ENCODE peak calls at places on chromosome 15, in five cellular contexts. One of them, this sample, is unnamed.

GRCh38 chr15:36595625-36596024 is 16.2 kb downstream of the CDIN1 start:
- DNase-seq in endodermal cell: no peak
- DNase-seq in psoas muscle: no peak
- DNase-seq in Caco-2: no peak
- DNase-seq in SJCRH30: no peak
- DNase-seq in this sample: no peak

GRCh38 chr15:20340331-20340811 is 201.2 kb downstream of the GOLGA6L6 start:
- DNase-seq in endodermal cell: peak; percentile 77
- DNase-seq in psoas muscle: peak; percentile 75
- DNase-seq in Caco-2: peak; percentile 65
- DNase-seq in SJCRH30: no peak
- DNase-seq in this sample: no peak

GRCh38 chr15:22810735-22811338 is 24.4 kb downstream of the NIPA1 start:
- DNase-seq in endodermal cell: no peak
- DNase-seq in psoas muscle: no peak
- DNase-seq in Caco-2: no peak
- DNase-seq in SJCRH30: no peak
- DNase-seq in this sample: no peak

GRCh38 chr15:60526127-60526616 is 47.2 kb upstream of the ICE2 start:
- DNase-seq in endodermal cell: no peak
- DNase-seq in psoas muscle: peak; percentile 62
- DNase-seq in Caco-2: no peak
- DNase-seq in SJCRH30: no peak
- DNase-seq in this sample: no peak

GRCh38 chr15:93829115-93829849 is 402.1 kb upstream of the MCTP2 start:
- DNase-seq in endodermal cell: peak; percentile 85
- DNase-seq in psoas muscle: no peak
- DNase-seq in Caco-2: peak; percentile 69
- DNase-seq in SJCRH30: peak; percentile 14
- DNase-seq in this sample: peak; percentile 5

GRCh38 chr15:33706173-33706572 is 262.1 kb upstream of the CHRM5 start:
- DNase-seq in endodermal cell: no peak
- DNase-seq in psoas muscle: no peak
- DNase-seq in Caco-2: no peak
- DNase-seq in SJCRH30: no peak
- DNase-seq in this sample: no peak

GRCh38 chr15:28181386-28181785 is 82.3 kb upstream of the OCA2 start:
- DNase-seq in endodermal cell: no peak
- DNase-seq in psoas muscle: no peak
- DNase-seq in Caco-2: no peak
- DNase-seq in SJCRH30: no peak
- DNase-seq in this sample: no peak

GRCh38 chr15:72288291-72288690 is 15.9 kb upstream of the PARP6 start:
- DNase-seq in endodermal cell: no peak
- DNase-seq in psoas muscle: no peak
- DNase-seq in Caco-2: no peak
- DNase-seq in SJCRH30: no peak
- DNase-seq in this sample: no peak

GRCh38 chr15:99509686-99510461 is 55.9 kb upstream of the MEF2A start:
- DNase-seq in endodermal cell: no peak
- DNase-seq in psoas muscle: no peak
- DNase-seq in Caco-2: no peak
- DNase-seq in SJCRH30: no peak
- DNase-seq in this sample: no peak

GRCh38 chr15:99508807-99509311 is 56.9 kb upstream of the MEF2A start:
- DNase-seq in endodermal cell: no peak
- DNase-seq in psoas muscle: no peak
- DNase-seq in Caco-2: no peak
- DNase-seq in SJCRH30: no peak
- DNase-seq in this sample: no peak

GRCh38 chr15:99511865-99512632 is 53.7 kb upstream of the MEF2A start:
- DNase-seq in endodermal cell: no peak
- DNase-seq in psoas muscle: peak; percentile 90
- DNase-seq in Caco-2: no peak
- DNase-seq in SJCRH30: peak; percentile 73
- DNase-seq in this sample: no peak

GRCh38 chr15:99514306-99514705 is 51.5 kb upstream of the MEF2A start:
- DNase-seq in endodermal cell: no peak
- DNase-seq in psoas muscle: no peak
- DNase-seq in Caco-2: no peak
- DNase-seq in SJCRH30: no peak
- DNase-seq in this sample: no peak

GRCh38 chr15:99511529-99511864 is 54.3 kb upstream of the MEF2A start:
- DNase-seq in endodermal cell: no peak
- DNase-seq in psoas muscle: no peak
- DNase-seq in Caco-2: no peak
- DNase-seq in SJCRH30: no peak
- DNase-seq in this sample: peak; percentile 59
- H3K4me3 ChIP-seq in endodermal cell: no peak overlapping the region
- H3K4me3 ChIP-seq in psoas muscle: peak overlapping the region; percentile 45
- H3K4me3 ChIP-seq in Caco-2: no peak overlapping the region
- H3K4me3 ChIP-seq in SJCRH30: peak overlapping the region; percentile 40
- H3K4me3 ChIP-seq in this sample: no peak overlapping the region

GRCh38 chr15:50876989-50877360 is 31.5 kb upstream of the AP4E1 start:
- DNase-seq in endodermal cell: peak; percentile 96
- DNase-seq in psoas muscle: no peak
- DNase-seq in Caco-2: peak; percentile 88
- DNase-seq in SJCRH30: peak; percentile 49
- DNase-seq in this sample: peak; percentile 85

GRCh38 chr15:50872832-50873231 is 35.7 kb upstream of the AP4E1 start:
- DNase-seq in endodermal cell: no peak
- DNase-seq in psoas muscle: no peak
- DNase-seq in Caco-2: no peak
- DNase-seq in SJCRH30: no peak
- DNase-seq in this sample: no peak

GRCh38 chr15:50873935-50874353 is 34.5 kb upstream of the AP4E1 start:
- DNase-seq in endodermal cell: no peak
- DNase-seq in psoas muscle: no peak
- DNase-seq in Caco-2: peak; percentile 45
- DNase-seq in SJCRH30: no peak
- DNase-seq in this sample: no peak

GRCh38 chr15:50879016-50879415 is 29.5 kb upstream of the AP4E1 start:
- DNase-seq in endodermal cell: no peak
- DNase-seq in psoas muscle: no peak
- DNase-seq in Caco-2: no peak
- DNase-seq in SJCRH30: no peak
- DNase-seq in this sample: no peak

GRCh38 chr15:50876260-50876988 is 32.1 kb upstream of the AP4E1 start:
- DNase-seq in endodermal cell: no peak
- DNase-seq in psoas muscle: no peak
- DNase-seq in Caco-2: no peak
- DNase-seq in SJCRH30: no peak
- DNase-seq in this sample: no peak
- H3K4me3 ChIP-seq in endodermal cell: no peak overlapping the region
- H3K4me3 ChIP-seq in psoas muscle: peak overlapping the region; percentile 58
- H3K4me3 ChIP-seq in Caco-2: no peak overlapping the region
- H3K4me3 ChIP-seq in SJCRH30: peak overlapping the region; percentile 51
- H3K4me3 ChIP-seq in this sample: peak overlapping the region; percentile 34

DNA sequence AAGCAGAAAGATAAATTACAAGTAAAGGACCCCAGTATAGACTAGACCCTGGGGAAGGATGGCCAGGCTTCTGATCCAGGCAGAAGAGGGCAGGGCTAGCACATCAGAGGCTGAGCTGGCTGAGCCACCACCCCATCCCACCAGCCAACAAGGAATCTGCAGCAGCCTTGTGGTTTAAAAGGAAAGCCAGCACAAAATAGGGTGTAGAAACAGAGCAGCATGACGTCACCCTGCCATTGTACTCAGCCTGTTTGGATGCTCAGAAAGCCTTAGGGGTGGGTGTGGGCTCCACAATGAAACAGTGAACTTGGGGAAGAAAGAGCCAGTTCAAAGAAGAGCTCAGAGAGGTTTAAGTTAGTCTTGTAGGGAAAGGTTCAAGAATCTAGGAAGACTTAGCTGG is 28.2 kb downstream of the DUOX1 start:
- DNase-seq in endodermal cell: no peak
- DNase-seq in psoas muscle: no peak
- DNase-seq in Caco-2: no peak
- DNase-seq in SJCRH30: peak; percentile 66
- DNase-seq in this sample: peak; percentile 70
- H3K4me3 ChIP-seq in endodermal cell: no peak overlapping the region
- H3K4me3 ChIP-seq in psoas muscle: no peak overlapping the region
- H3K4me3 ChIP-seq in Caco-2: no peak overlapping the region
- H3K4me3 ChIP-seq in SJCRH30: no peak overlapping the region
- H3K4me3 ChIP-seq in this sample: no peak overlapping the region

DNA sequence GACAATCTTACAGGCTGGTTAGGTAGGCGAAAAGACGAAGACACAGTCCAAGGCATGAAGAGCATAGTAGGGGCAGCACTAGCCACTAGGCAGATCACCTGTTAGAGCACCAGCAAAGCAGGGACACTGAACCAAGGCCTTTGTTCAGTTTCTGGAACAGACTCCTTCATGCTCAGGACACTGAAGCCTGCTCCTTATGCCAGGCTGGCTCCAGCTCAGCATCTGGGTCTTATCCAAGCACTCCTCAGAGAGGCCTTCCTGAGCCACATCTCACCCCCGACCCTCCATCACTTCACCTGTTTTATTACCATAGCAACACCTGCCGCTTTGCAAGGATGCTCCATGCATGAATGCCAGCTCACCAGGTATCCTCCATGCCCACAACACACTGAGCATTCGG is 206.3 kb upstream of the CHRNA7 start:
- DNase-seq in endodermal cell: no peak
- DNase-seq in psoas muscle: no peak
- DNase-seq in Caco-2: no peak
- DNase-seq in SJCRH30: no peak
- DNase-seq in this sample: no peak
- H3K4me3 ChIP-seq in endodermal cell: no peak overlapping the region
- H3K4me3 ChIP-seq in psoas muscle: no peak overlapping the region
- H3K4me3 ChIP-seq in Caco-2: no peak overlapping the region
- H3K4me3 ChIP-seq in SJCRH30: no peak overlapping the region
- H3K4me3 ChIP-seq in this sample: no peak overlapping the region

GRCh38 chr15:62163397-62163796 is 1.7 kb downstream of the C2CD4B start:
- DNase-seq in endodermal cell: no peak
- DNase-seq in psoas muscle: no peak
- DNase-seq in Caco-2: no peak
- DNase-seq in SJCRH30: no peak
- DNase-seq in this sample: no peak
- H3K4me3 ChIP-seq in endodermal cell: no peak overlapping the region
- H3K4me3 ChIP-seq in psoas muscle: peak overlapping the region; percentile 66
- H3K4me3 ChIP-seq in Caco-2: peak overlapping the region; percentile 35
- H3K4me3 ChIP-seq in SJCRH30: no peak overlapping the region
- H3K4me3 ChIP-seq in this sample: no peak overlapping the region

GRCh38 chr15:88255496-88256171 is 905 bp downstream of the NTRK3 start:
- DNase-seq in endodermal cell: peak; percentile 83
- DNase-seq in psoas muscle: no peak
- DNase-seq in Caco-2: no peak
- DNase-seq in SJCRH30: no peak
- DNase-seq in this sample: no peak

GRCh38 chr15:88257311-88257901 is 867 bp upstream of the NTRK3 start:
- DNase-seq in endodermal cell: peak; percentile 72
- DNase-seq in psoas muscle: no peak
- DNase-seq in Caco-2: no peak
- DNase-seq in SJCRH30: no peak
- DNase-seq in this sample: no peak

GRCh38 chr15:88256261-88257230 is at the start of gene NTRK3:
- DNase-seq in endodermal cell: peak; percentile 81
- DNase-seq in psoas muscle: no peak
- DNase-seq in Caco-2: no peak
- DNase-seq in SJCRH30: no peak
- DNase-seq in this sample: no peak

GRCh38 chr15:88252441-88252840 is 4.1 kb downstream of the NTRK3 start:
- DNase-seq in endodermal cell: no peak
- DNase-seq in psoas muscle: no peak
- DNase-seq in Caco-2: no peak
- DNase-seq in SJCRH30: no peak
- DNase-seq in this sample: no peak

DNA sequence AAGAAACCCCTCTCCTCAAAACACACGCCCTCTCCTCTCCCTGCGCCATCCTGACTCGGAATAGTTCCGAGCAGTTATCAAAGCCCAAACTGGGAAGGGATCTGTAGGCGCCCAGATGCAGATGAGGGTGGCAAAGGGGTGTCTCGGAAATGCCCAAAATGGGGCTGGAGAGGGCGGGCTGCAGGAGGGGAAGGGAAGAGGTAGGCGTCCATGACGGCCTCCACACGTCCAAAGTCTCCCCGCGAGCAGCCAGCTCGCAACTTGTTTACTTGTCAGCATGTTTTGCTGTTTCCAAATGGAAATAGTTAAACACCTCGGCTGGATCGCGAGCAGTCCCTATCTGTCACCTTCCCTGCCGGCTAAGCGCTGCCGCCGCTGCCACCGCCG is 1.4 kb downstream of the NTRK3 start:
- DNase-seq in endodermal cell: no peak
- DNase-seq in psoas muscle: no peak
- DNase-seq in Caco-2: no peak
- DNase-seq in SJCRH30: no peak
- DNase-seq in this sample: no peak
- H3K4me3 ChIP-seq in endodermal cell: peak overlapping the region; percentile 69
- H3K4me3 ChIP-seq in psoas muscle: peak overlapping the region; percentile 63
- H3K4me3 ChIP-seq in Caco-2: no peak overlapping the region
- H3K4me3 ChIP-seq in SJCRH30: no peak overlapping the region
- H3K4me3 ChIP-seq in this sample: no peak overlapping the region

This sample was measured in AG09309.